ENCODE peak calls at places on chromosomes 11 and 22, in five cellular contexts. G is H1, O is IMR-90, D is trophoblast cell, Z is neuronal stem cell. H is an unnamed sample.

GRCh38 chr11:123251656-123252344 is 56.8 kb upstream of the CLMP start:
- DNase-seq in G (no peak), O (peak; percentile 63), D (peak; percentile 34), Z (no peak), H (no peak)

GRCh38 chr11:131685206-131685605 is 314.8 kb downstream of the NTM start:
- DNase-seq in G (no peak), O (no peak), D (peak; percentile 26), Z (no peak), H (no peak)

GRCh38 chr11:44912270-44912987 is 38.3 kb downstream of the TP53I11 start:
- DNase-seq in G (no peak), O (no peak), D (no peak), Z (no peak), H (no peak)

GRCh38 chr11:79931692-79932091 is 490.9 kb upstream of the TENM4 start:
- DNase-seq in G (no peak), O (no peak), D (no peak), Z (no peak), H (no peak)

GRCh38 chr22:20646906-20647305 is 127.0 kb upstream of the SERPIND1 start:
- DNase-seq in G (no peak), O (no peak), D (no peak), Z (no peak), H (no peak)

GRCh38 chr11:10858505-10859360 is 880 bp upstream of the ZBED5 start:
- DNase-seq in G (peak; percentile 76), O (peak; percentile 19), D (peak; percentile 75), Z (no peak), H (no peak)

GRCh38 chr11:117145393-117145761 is 1.3 kb downstream of the PAFAH1B2 start:
- DNase-seq in G (no peak), O (peak; percentile 32), D (peak; percentile 35), Z (peak; percentile 4), H (peak; percentile 68)

GRCh38 chr22:50070366-50070765 is 12.3 kb upstream of the TTLL8 start:
- DNase-seq in G (no peak), O (no peak), D (no peak), Z (no peak), H (no peak)

GRCh38 chr11:78050964-78051831 is 12.5 kb upstream of the THRSP start:
- DNase-seq in G (no peak), O (peak; percentile 80), D (no peak), Z (no peak), H (peak; percentile 75)

GRCh38 chr11:82775736-82776346 is 42.2 kb upstream of the FAM181B start:
- DNase-seq in G (peak; percentile 83), O (peak; percentile 47), D (peak; percentile 57), Z (no peak), H (peak; percentile 58)

GRCh38 chr22:32880061-32880460 is 78.6 kb downstream of the TIMP3 start:
- DNase-seq in G (no peak), O (peak; percentile 63), D (no peak), Z (no peak), H (peak; percentile 49)

GRCh38 chr11:2299773-2300172 is 1.9 kb downstream of the C11orf21 start:
- DNase-seq in G (no peak), O (no peak), D (no peak), Z (no peak), H (no peak)

GRCh38 chr22:39457546-39458442 is 982 bp downstream of the MGAT3 start:
- DNase-seq in G (no peak), O (no peak), D (no peak), Z (no peak), H (no peak)

GRCh38 chr22:37618674-37619073 is 10.0 kb downstream of the GGA1 start:
- DNase-seq in G (no peak), O (no peak), D (no peak), Z (no peak), H (no peak)

GRCh38 chr11:116536416-116536815 is 236.4 kb downstream of the BUD13 start:
- DNase-seq in G (no peak), O (no peak), D (no peak), Z (no peak), H (no peak)

GRCh38 chr22:37887610-37888378 is 18.3 kb upstream of the MICALL1 start:
- DNase-seq in G (no peak), O (peak; percentile 65), D (peak; percentile 98), Z (no peak), H (peak; percentile 74)

GRCh38 chr22:28544431-28544868 is 135.2 kb downstream of the TTC28 start:
- DNase-seq in G (no peak), O (peak; percentile 24), D (peak; percentile 88), Z (no peak), H (no peak)

GRCh38 chr22:28884754-28885375 is 1.5 kb downstream of the ZNRF3 start:
- DNase-seq in G (no peak), O (no peak), D (peak; percentile 7), Z (no peak), H (peak; percentile 3)

GRCh38 chr11:92954003-92954402 is 15.4 kb upstream of the MTNR1B start:
- DNase-seq in G (no peak), O (no peak), D (no peak), Z (no peak), H (no peak)

GRCh38 chr11:67354314-67355022 is 1.1 kb upstream of the POLD4 start:
- DNase-seq in G (no peak), O (peak; percentile 98), D (peak; percentile 57), Z (no peak), H (peak; percentile 98)

GRCh38 chr22:24894998-24895397 is 51.5 kb downstream of the LHFPL7 start:
- DNase-seq in G (no peak), O (no peak), D (no peak), Z (no peak), H (peak; percentile 49)

GRCh38 chr22:49964493-49965290 is 4.1 kb downstream of the PIM3 start:
- DNase-seq in G (peak; percentile 51), O (no peak), D (no peak), Z (no peak), H (no peak)

GRCh38 chr11:133943950-133944698 is 12.6 kb downstream of the IGSF9B start:
- DNase-seq in G (no peak), O (no peak), D (no peak), Z (no peak), H (no peak)

GRCh38 chr11:3836903-3837302 is 3.9 kb downstream of the RHOG start:
- DNase-seq in G (no peak), O (no peak), D (peak; percentile 23), Z (no peak), H (no peak)

GRCh38 chr22:35995772-35996171 is 32.9 kb downstream of the RBFOX2 start:
- DNase-seq in G (no peak), O (peak; percentile 99), D (peak; percentile 45), Z (no peak), H (peak; percentile 99)

GRCh38 chr22:19086417-19086816 is 35.8 kb downstream of the DGCR2 start:
- DNase-seq in G (no peak), O (no peak), D (no peak), Z (no peak), H (no peak)

DNA sequence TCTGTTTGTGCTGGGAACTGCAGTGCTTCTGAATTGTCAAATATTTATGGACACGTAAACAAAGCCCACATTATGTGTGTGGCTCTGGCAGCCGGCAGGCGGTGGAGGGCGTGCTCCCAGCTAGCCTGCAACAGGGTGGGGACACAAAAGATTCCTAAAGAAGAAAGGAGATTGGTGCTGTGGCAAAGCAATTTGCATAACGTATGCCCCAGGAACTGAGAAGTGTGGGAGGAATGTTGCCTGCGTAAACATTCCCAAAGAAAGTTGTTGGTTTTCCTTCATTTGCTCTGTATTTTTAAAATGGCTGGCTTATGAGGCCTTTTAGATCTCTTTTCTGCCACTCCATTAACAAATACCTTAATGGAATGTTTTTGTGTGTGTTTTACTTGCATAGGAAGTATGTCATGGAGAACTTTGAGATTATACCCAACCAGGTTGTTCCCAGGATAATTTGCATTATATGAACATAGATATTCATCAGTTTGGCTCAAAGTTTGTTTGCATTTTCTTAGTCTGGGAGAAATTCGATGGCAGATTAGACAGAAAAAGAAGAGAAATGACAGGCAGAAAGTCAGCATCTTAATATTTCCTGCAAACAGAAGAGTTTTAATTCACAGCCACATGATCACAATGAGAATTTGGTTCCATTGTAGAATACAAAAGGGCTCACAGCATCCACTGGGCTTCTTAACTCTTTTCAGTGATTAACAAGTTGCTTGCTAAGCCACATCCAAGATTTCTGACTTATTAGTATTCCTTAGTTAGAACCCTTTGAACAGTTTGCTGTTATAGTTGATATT is 41.8 kb upstream of the DLAT start:
- DNase-seq in G (peak; percentile 62), O (peak; percentile 72), D (peak; percentile 90), Z (peak; percentile 67), H (peak; percentile 85)
- H3K4me3 ChIP-seq in G (peak overlapping the region; percentile 17), O (no peak overlapping the region), D (no peak overlapping the region), Z (no peak overlapping the region), H (no peak overlapping the region)

DNA sequence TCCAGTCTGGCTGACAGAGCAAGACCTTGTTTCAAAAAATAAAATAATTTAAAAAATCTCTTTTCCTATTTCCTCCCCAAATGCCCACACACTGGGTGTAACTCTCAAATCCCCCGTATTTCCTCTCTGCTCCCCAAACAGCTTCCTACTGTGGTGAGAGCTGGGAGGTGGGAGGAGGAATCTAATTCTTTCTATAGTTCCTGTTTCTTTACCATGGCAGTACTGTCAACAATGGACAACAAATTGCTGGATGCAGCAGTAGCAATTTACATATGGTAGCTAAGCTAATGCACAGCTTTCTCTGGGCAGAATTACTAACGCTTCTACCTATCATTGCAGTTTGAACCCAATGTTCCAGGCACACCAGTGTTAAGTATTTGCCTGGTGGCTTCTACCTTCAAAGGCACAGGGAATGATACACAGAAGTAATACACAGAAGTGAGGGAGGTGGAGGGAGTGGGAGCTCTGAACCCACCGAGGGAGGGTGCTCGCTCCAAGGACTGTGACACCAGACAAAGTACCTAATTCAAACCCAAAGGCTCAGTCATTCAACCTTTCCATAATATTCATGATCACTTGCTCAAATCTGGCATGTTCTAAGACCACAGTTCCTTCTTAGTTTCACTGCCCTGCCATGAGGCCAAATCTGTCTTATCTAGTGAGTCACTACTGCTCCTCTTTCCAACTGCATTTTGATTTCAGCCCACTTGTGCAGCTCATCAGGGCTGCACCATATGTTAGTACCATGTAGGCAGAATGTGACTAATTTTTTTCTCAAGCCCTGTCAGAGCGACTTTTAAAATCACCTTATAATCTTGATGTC is 37.9 kb downstream of the CELF1 start:
- DNase-seq in G (no peak), O (peak; percentile 95), D (peak; percentile 37), Z (no peak), H (peak; percentile 91)
- H3K14ac ChIP-seq in G (no peak overlapping the region), O (peak overlapping the region; percentile 17), D (no peak overlapping the region), Z (no peak overlapping the region), H (no peak overlapping the region)

DNA sequence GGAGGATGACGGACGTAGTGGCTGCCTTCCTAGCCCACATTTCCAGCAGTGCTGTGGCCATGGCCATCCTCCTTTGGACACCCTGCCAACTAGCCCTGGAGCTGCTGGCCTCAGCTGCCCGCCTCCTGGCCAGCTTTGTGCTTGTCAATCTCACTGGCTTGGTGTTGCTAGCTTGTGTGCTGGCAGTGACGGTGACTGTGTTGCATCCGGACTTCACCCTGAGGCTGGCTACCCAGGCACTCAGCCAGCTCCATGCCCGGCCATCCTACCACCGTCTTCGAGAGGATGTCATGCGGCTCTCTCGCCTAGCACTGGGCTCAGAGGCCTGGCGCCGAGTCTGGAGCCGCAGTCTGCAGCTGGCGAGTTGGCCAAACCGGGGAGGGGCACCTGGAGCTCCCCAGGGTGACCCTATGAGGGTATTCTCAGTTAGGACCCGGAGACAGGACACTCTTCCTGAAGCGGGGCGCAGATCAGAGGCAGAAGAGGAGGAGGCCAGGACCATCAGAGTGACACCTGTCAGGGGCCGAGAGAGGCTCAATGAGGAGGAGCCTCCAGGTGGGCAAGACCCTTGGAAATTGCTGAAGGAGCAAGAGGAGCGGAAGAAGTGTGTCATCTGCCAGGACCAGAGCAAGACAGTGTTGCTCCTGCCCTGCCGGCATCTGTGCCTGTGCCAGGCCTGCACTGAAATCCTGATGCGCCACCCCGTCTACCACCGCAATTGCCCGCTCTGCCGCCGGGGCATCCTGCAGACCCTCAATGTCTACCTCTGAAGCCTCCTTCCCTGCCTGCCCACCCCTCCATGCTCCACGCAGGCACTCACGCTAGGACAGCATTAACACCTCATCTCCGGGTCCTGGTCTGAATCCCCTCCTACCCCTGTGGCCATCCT is 1.6 kb downstream of the RNF26 start:
- DNase-seq in G (no peak), O (no peak), D (no peak), Z (no peak), H (no peak)
- H3K4me3 ChIP-seq in G (peak overlapping the region; percentile 95), O (no peak overlapping the region), D (no peak overlapping the region), Z (peak overlapping the region; percentile 98), H (no peak overlapping the region)

GRCh38 chr11:111540114-111540920 is at the start of gene LAYN:
- DNase-seq in G (peak; percentile 76), O (peak; percentile 62), D (peak; percentile 94), Z (peak; percentile 33), H (peak; percentile 82)
- H3K14ac ChIP-seq in G (no peak within 1 kb of the TSS), O (peak within 1 kb of the TSS; percentile 94), D (peak within 1 kb of the TSS; percentile 77), Z (no peak within 1 kb of the TSS), H (peak within 1 kb of the TSS; percentile 99)